ENCODE peak calls at places on chromosomes 13 and 19, in four cellular contexts. D is mesothelial cell of epicardium, Y is NCI-H2029, F is midbrain. B is an unnamed sample.

GRCh38 chr19:2123682-2124387 is 27.1 kb downstream of the IZUMO4 start:
- DNase-seq in D (no peak), Y (no peak), F (no peak), B (no peak)

GRCh38 chr13:75217949-75218348 is 264.0 kb downstream of the TBC1D4 start:
- DNase-seq in D (no peak), Y (no peak), F (peak), B (peak)

GRCh38 chr19:13629687-13630357 is 123.5 kb upstream of the CACNA1A start:
- DNase-seq in D (no peak), Y (no peak), F (no peak), B (no peak)

GRCh38 chr19:16520986-16521624 is 21.1 kb downstream of the CHERP start:
- DNase-seq in D (no peak), Y (no peak), F (no peak), B (no peak)

GRCh38 chr19:3577741-3578344 is 5.1 kb downstream of the HMG20B start:
- DNase-seq in D (no peak), Y (no peak), F (no peak), B (no peak)

GRCh38 chr19:3387645-3388589 is 21.5 kb downstream of the NFIC start:
- DNase-seq in D (no peak), Y (peak), F (peak), B (peak)

GRCh38 chr13:48560657-48561337 is 27.9 kb upstream of the RCBTB2 start:
- DNase-seq in D (no peak), Y (no peak), F (no peak), B (no peak)

GRCh38 chr19:23762884-23763711 is 4.4 kb upstream of the ZNF681 start:
- DNase-seq in D (peak), Y (peak), F (peak), B (peak)

GRCh38 chr13:35856721-35857346 is 274.3 kb downstream of the DCLK1 start:
- DNase-seq in D (no peak), Y (no peak), F (no peak), B (peak)

GRCh38 chr19:42018503-42019193 is 24.6 kb upstream of the ATP1A3 start:
- DNase-seq in D (no peak), Y (no peak), F (no peak), B (no peak)

GRCh38 chr19:43738780-43739211 is 16.0 kb downstream of the SMG9 start:
- DNase-seq in D (no peak), Y (no peak), F (no peak), B (no peak)

GRCh38 chr19:42412661-42413076 is 14.5 kb downstream of the LIPE start:
- DNase-seq in D (no peak), Y (no peak), F (peak), B (no peak)

GRCh38 chr13:62113145-62113544 is 697.5 kb upstream of the PCDH20 start:
- DNase-seq in D (no peak), Y (no peak), F (no peak), B (no peak)

GRCh38 chr19:35615036-35615435 is 2.5 kb downstream of the HAUS5 start:
- DNase-seq in D (no peak), Y (no peak), F (no peak), B (no peak)

GRCh38 chr19:17202713-17203112 is 12.4 kb upstream of the USE1 start:
- DNase-seq in D (no peak), Y (no peak), F (no peak), B (no peak)

GRCh38 chr13:52785721-52786120 is 46.1 kb upstream of the CNMD start:
- DNase-seq in D (no peak), Y (no peak), F (no peak), B (no peak)